ENCODE peak calls at places on chromosomes 3 and 15, in six cellular contexts. J is GM19239, X is sciatic nerve, D is GM13977, P is AML-193, B is left cardiac atrium. Z is an unnamed sample.

GRCh38 chr3:100175637-100176250 is 61.4 kb upstream of the FILIP1L start:
- DNase-seq in J (no peak), X (no peak), D (no peak), P (no peak), B (no peak), Z (no peak)

GRCh38 chr15:78979456-78980320 is 34.8 kb upstream of the CTSH start:
- DNase-seq in J (no peak), X (peak), D (peak), P (peak), B (peak), Z (peak)

GRCh38 chr15:63923993-63924950 is 90.5 kb upstream of the HERC1 start:
- DNase-seq in J (no peak), X (no peak), D (no peak), P (no peak), B (no peak), Z (no peak)

GRCh38 chr15:33581032-33581431 is 270.3 kb downstream of the RYR3 start:
- DNase-seq in J (no peak), X (no peak), D (no peak), P (no peak), B (no peak), Z (no peak)

GRCh38 chr3:127068871-127069270 is 86.0 kb downstream of the PLXNA1 start:
- DNase-seq in J (no peak), X (peak), D (no peak), P (no peak), B (no peak), Z (no peak)

GRCh38 chr3:45608296-45608695 is 13.7 kb downstream of the LIMD1 start:
- DNase-seq in J (no peak), X (no peak), D (no peak), P (no peak), B (no peak), Z (no peak)

GRCh38 chr15:94524565-94524964 is 293.2 kb downstream of the MCTP2 start:
- DNase-seq in J (no peak), X (no peak), D (no peak), P (no peak), B (no peak), Z (no peak)

GRCh38 chr3:111714305-111714704 is 119.2 kb upstream of the ZBED2 start:
- DNase-seq in J (no peak), X (no peak), D (no peak), P (no peak), B (no peak), Z (no peak)

GRCh38 chr15:36472672-36473071 is 106.8 kb upstream of the CDIN1 start:
- DNase-seq in J (no peak), X (no peak), D (no peak), P (no peak), B (no peak), Z (no peak)

GRCh38 chr3:48795997-48796732 is 51.5 kb downstream of the PRKAR2A start:
- DNase-seq in J (no peak), X (no peak), D (no peak), P (no peak), B (no peak), Z (no peak)

GRCh38 chr3:53056442-53056841 is 10.6 kb upstream of the SFMBT1 start:
- DNase-seq in J (no peak), X (no peak), D (no peak), P (peak), B (no peak), Z (no peak)

GRCh38 chr3:63508305-63508704 is 144.2 kb upstream of the SNTN start:
- DNase-seq in J (no peak), X (no peak), D (no peak), P (no peak), B (no peak), Z (no peak)

GRCh38 chr3:112682361-112682760 is 41.4 kb upstream of the CCDC80 start:
- DNase-seq in J (no peak), X (no peak), D (no peak), P (no peak), B (no peak), Z (no peak)

GRCh38 chr3:153442386-153442785 is 280.4 kb downstream of the RAP2B start:
- DNase-seq in J (no peak), X (no peak), D (no peak), P (no peak), B (no peak), Z (no peak)

GRCh38 chr15:96245252-96245651 is 85.2 kb upstream of the NR2F2 start:
- DNase-seq in J (no peak), X (no peak), D (no peak), P (no peak), B (no peak), Z (no peak)

GRCh38 chr15:48395532-48396011 is 64.3 kb downstream of the DUT start:
- DNase-seq in J (no peak), X (peak), D (no peak), P (no peak), B (peak), Z (no peak)

GRCh38 chr15:70356062-70356860 is 258.5 kb upstream of the TLE3 start:
- DNase-seq in J (no peak), X (peak), D (no peak), P (no peak), B (no peak), Z (no peak)

GRCh38 chr3:16885948-16886683 is 1.4 kb downstream of the PLCL2 start:
- DNase-seq in J (no peak), X (no peak), D (no peak), P (peak), B (no peak), Z (no peak)

GRCh38 chr3:98246142-98246541 is 17.9 kb upstream of the OR5H6 start:
- DNase-seq in J (no peak), X (no peak), D (no peak), P (no peak), B (no peak), Z (no peak)

GRCh38 chr15:38554354-38554753 is 10.3 kb downstream of the RASGRP1 start:
- DNase-seq in J (no peak), X (no peak), D (peak), P (no peak), B (no peak), Z (no peak)

GRCh38 chr3:73540969-73541740 is 83.6 kb downstream of the PDZRN3 start:
- DNase-seq in J (no peak), X (no peak), D (no peak), P (no peak), B (no peak), Z (no peak)

GRCh38 chr3:30471076-30471475 is 135.3 kb upstream of the TGFBR2 start:
- DNase-seq in J (no peak), X (no peak), D (no peak), P (no peak), B (no peak), Z (no peak)

GRCh38 chr15:78007965-78008886 is 69.3 kb downstream of the TBC1D2B start:
- DNase-seq in J (no peak), X (peak), D (no peak), P (no peak), B (peak), Z (no peak)

GRCh38 chr3:188052229-188052965 is 101.6 kb upstream of the LPP start:
- DNase-seq in J (no peak), X (peak), D (no peak), P (no peak), B (peak), Z (no peak)

GRCh38 chr3:16254933-16255725 is 9.6 kb downstream of the DPH3 start:
- DNase-seq in J (no peak), X (no peak), D (no peak), P (no peak), B (no peak), Z (no peak)

GRCh38 chr3:197468167-197468566 is 87.6 kb downstream of the BDH1 start:
- DNase-seq in J (no peak), X (peak), D (no peak), P (no peak), B (no peak), Z (no peak)

GRCh38 chr3:157204431-157204830 is 44.5 kb upstream of the CCNL1 start:
- DNase-seq in J (no peak), X (no peak), D (no peak), P (peak), B (no peak), Z (no peak)

GRCh38 chr3:160956785-160957184 is 148.4 kb downstream of the B3GALNT1 start:
- DNase-seq in J (no peak), X (no peak), D (peak), P (peak), B (no peak), Z (no peak)